ENCODE peak calls at places on chromosomes 13 and 19, in four cellular contexts. G is K562, Q is HepG2, Z is GM12878. V is an unnamed sample.

GRCh38 chr13:34757441-34757840 is 184.6 kb upstream of the NBEA start:
- DNase-seq in G (no peak), Z (no peak), Q (no peak), V (no peak)

GRCh38 chr13:94950303-94950702 is 238.0 kb upstream of the SOX21 start:
- DNase-seq in Z (no peak), G (peak; percentile 28), Q (no peak), V (peak; percentile 4)

GRCh38 chr19:57334191-57334590 is 13.9 kb downstream of the ZNF543 start:
- DNase-seq in Q (peak; percentile 29), G (no peak), Z (no peak), V (no peak)

GRCh38 chr13:98240974-98241373 is 63.9 kb upstream of the RNF113B start:
- DNase-seq in G (no peak), Q (no peak), Z (no peak), V (no peak)

GRCh38 chr13:62482351-62482750 is 1066.7 kb upstream of the PCDH20 start:
- DNase-seq in Z (no peak), G (no peak), Q (peak; percentile 20), V (no peak)

GRCh38 chr13:112114391-112114790 is 47.4 kb downstream of the SOX1 start:
- DNase-seq in G (no peak), Z (no peak), Q (no peak), V (no peak)

GRCh38 chr19:13043285-13043684 is 48.0 kb downstream of the NFIX start:
- DNase-seq in Z (no peak), Q (no peak), G (no peak), V (no peak)

GRCh38 chr19:50510121-50510670 is 795 bp downstream of the JOSD2 start:
- DNase-seq in Z (no peak), Q (no peak), G (no peak), V (no peak)

GRCh38 chr19:46299695-46300094 is 2.9 kb downstream of the HIF3A start:
- DNase-seq in Z (no peak), G (no peak), Q (no peak), V (no peak)

GRCh38 chr13:34346626-34347025 is 528.7 kb downstream of the RFC3 start:
- DNase-seq in G (no peak), Q (no peak), Z (no peak), V (no peak)

GRCh38 chr19:38815059-38816001 is 2.6 kb upstream of the LGALS4 start:
- DNase-seq in Q (no peak), G (no peak), Z (no peak), V (no peak)

GRCh38 chr13:46759861-46760260 is 37.1 kb downstream of the ESD start:
- DNase-seq in G (no peak), Z (no peak), Q (no peak), V (peak; percentile 74)

GRCh38 chr13:104011505-104012270 is 945.5 kb upstream of the SLC10A2 start:
- DNase-seq in G (no peak), Q (no peak), Z (no peak), V (no peak)

GRCh38 chr19:35742121-35742724 is at the start of gene IGFLR1:
- DNase-seq in Z (peak; percentile 64), Q (no peak), G (no peak), V (no peak)

GRCh38 chr13:113205428-113205931 is 3.0 kb downstream of the PCID2 start:
- DNase-seq in Q (no peak), G (no peak), Z (no peak), V (no peak)

GRCh38 chr19:2315818-2316353 is 7.9 kb upstream of the LINGO3 start:
- DNase-seq in Q (peak; percentile 55), Z (no peak), G (peak; percentile 69), V (peak; percentile 60)

GRCh38 chr13:48412100-48412556 is 785 bp downstream of the LPAR6 start:
- DNase-seq in Z (no peak), G (no peak), Q (no peak), V (peak; percentile 33)

GRCh38 chr19:49335071-49335783 is at the start of gene CD37:
- DNase-seq in G (peak; percentile 65), Z (no peak), Q (no peak), V (no peak)

GRCh38 chr13:77325371-77325941 is 1.4 kb downstream of the MYCBP2 start:
- DNase-seq in G (no peak), Z (no peak), Q (no peak), V (no peak)

GRCh38 chr13:35797244-35797643 is 320.8 kb upstream of the MAB21L1 start:
- DNase-seq in Q (no peak), G (no peak), Z (no peak), V (no peak)

GRCh38 chr13:111043575-111043982 is 71.5 kb upstream of the ARHGEF7 start:
- DNase-seq in Z (no peak), Q (no peak), G (peak; percentile 58), V (no peak)

GRCh38 chr19:12769689-12770088 is 5.7 kb downstream of the HOOK2 start:
- DNase-seq in Z (no peak), G (no peak), Q (no peak), V (no peak)

GRCh38 chr19:55679343-55680257 is 4.6 kb downstream of the EPN1 start:
- DNase-seq in G (no peak), Q (no peak), Z (no peak), V (no peak)

GRCh38 chr13:108915095-108915633 is 285.8 kb downstream of the MYO16 start:
- DNase-seq in G (peak; percentile 40), Z (no peak), Q (peak; percentile 24), V (peak; percentile 51)

GRCh38 chr13:20106751-20107150 is 54.1 kb downstream of the GJA3 start:
- DNase-seq in Z (no peak), Q (no peak), G (no peak), V (no peak)

GRCh38 chr13:91544723-91545122 is 146.3 kb downstream of the GPC5 start:
- DNase-seq in Q (peak; percentile 5), Z (no peak), G (peak; percentile 60), V (no peak)

GRCh38 chr13:57557979-57558529 is 73.5 kb upstream of the PCDH17 start:
- DNase-seq in Z (no peak), G (no peak), Q (peak; percentile 15), V (no peak)

GRCh38 chr13:108755084-108755483 is 125.7 kb downstream of the MYO16 start:
- DNase-seq in G (no peak), Q (no peak), Z (no peak), V (no peak)

GRCh38 chr13:98232456-98232855 is 55.4 kb upstream of the RNF113B start:
- DNase-seq in G (no peak), Q (no peak), Z (no peak), V (no peak)

GRCh38 chr13:44726214-44726613 is 150.1 kb upstream of the TSC22D1 start:
- DNase-seq in Z (no peak), Q (no peak), G (no peak), V (no peak)

DNA sequence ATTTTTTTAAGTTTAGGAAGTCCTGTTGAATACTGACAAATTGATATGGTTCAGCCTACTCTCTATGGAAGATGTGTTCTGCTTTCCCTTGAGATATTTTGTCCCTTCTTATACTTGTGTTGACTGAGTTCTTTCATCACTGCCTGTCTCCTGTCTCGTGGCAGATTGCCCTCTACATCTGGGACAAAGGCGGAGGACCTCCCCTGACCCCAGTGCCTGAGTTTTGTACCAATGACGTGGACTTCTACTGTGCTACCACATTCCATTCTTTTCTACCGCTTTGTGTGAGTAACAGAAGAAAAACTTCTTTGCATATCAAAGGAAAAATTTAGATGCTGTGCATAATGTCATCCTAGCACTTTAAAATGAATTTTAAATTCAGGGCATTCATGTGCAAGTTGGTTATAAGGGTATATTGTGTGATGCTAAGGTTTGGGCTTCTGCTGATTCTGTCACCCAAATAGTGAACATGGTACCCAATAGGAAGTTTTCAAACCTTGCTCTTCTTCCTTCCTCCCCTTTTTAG is 74.6 kb downstream of the B3GLCT start:
- DNase-seq in Z (no peak), Q (no peak), G (no peak), V (no peak)
- TF ChIP-seq JUND in Z (no peak), Q (no peak), G (no peak), V (no peak)

GRCh38 chr19:8000298-8001038 is 5.0 kb downstream of the ELAVL1 start:
- DNase-seq in Q (no peak), G (no peak), Z (no peak), V (no peak)

GRCh38 chr19:7999376-7999775 is 6.1 kb downstream of the ELAVL1 start:
- DNase-seq in G (no peak), Q (no peak), Z (no peak), V (no peak)

GRCh38 chr19:8004001-8004400 is 1.4 kb downstream of the ELAVL1 start:
- DNase-seq in G (no peak), Z (no peak), Q (no peak), V (no peak)

GRCh38 chr19:8001995-8002849 is 3.2 kb downstream of the ELAVL1 start:
- DNase-seq in Z (peak; percentile 44), Q (peak; percentile 75), G (peak; percentile 92), V (peak; percentile 31)

DNA sequence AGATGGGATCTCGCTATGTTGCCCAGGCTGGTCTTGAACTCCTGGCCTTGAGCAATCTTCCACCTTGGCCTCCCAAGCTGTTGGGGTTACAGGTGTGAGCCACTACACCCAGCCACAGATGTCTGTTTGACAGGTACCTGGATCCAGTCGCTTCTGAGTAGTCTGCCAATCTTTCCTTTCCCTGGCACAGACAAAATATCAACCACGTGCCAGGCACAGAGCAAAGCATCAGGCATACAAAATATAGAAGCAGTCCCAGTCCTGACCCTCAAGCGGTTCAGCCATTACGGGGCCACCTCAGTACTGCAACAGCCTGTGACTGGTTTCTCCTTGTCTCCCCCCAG is 3.8 kb downstream of the ELAVL1 start:
- DNase-seq in Q (no peak), G (no peak), Z (no peak), V (no peak)
- TF ChIP-seq JUND in Q (no peak), G (no peak), Z (no peak), V (no peak)

DNA sequence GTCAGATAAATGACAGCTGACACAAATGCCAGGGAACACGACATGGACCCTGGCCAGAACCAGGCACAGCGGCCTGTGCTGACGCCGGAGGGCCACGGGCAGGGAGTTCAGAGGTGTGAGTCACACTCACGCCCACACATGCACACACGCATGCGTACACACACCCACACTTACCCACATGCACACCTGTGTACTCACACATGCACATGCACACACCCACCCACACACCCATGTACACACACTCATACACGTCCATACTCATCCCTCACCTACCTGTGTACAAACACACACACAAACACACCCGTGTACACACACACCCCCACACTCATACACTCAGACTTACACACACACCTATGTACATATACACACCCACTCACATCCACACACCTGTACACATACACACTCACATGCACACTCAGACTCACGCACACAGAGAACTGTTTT is 40.4 kb downstream of the MLLT1 start:
- DNase-seq in G (no peak), Z (no peak), Q (no peak), V (no peak)
- TF ChIP-seq JUND in G (peak; percentile 35), Z (no peak), Q (no peak), V (no peak)

GRCh38 chr13:21556051-21556450 is 47.9 kb downstream of the MICU2 start:
- DNase-seq in Q (no peak), G (no peak), Z (no peak), V (no peak)

DNA sequence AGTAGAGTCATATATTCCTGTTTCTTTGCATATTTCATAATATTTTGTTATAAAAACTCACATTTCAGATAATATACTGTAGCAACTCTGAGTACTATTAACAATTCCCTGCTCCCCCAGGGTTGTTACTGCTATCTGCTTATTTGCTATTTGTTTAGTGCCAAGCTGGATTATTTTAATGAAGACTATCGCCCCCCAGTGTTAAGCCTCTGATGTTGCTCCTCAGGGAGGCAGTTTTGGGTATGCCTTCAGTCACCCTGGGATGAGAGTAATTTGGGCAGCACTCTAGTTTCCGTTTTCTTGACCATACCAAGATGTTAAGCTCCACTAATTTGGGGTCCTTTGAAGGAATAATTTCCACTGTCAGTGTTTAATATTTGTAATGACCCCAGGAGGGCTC is 46.0 kb downstream of the MICU2 start:
- DNase-seq in G (peak; percentile 29), Z (no peak), Q (peak; percentile 25), V (peak; percentile 51)
- TF ChIP-seq JUND in G (no peak), Z (no peak), Q (no peak), V (no peak)